ENCODE peak calls at places on chromosomes 13 and 19, in four cellular contexts. One of them, this sample, is unnamed.

GRCh38 chr19:43504426-43505185 is at the start of gene PHLDB3:
- DNase-seq in COR-L47: peak
- DNase-seq in tibial artery: peak
- DNase-seq in EH: no peak
- DNase-seq in this sample: peak

GRCh38 chr13:79459906-79460305 is 21.0 kb upstream of the NDFIP2 start:
- DNase-seq in COR-L47: no peak
- DNase-seq in tibial artery: no peak
- DNase-seq in EH: no peak
- DNase-seq in this sample: no peak

GRCh38 chr19:3097442-3097871 is 3.3 kb downstream of the GNA11 start:
- DNase-seq in COR-L47: no peak
- DNase-seq in EH: no peak
- DNase-seq in tibial artery: no peak
- DNase-seq in this sample: no peak

GRCh38 chr13:78201411-78201810 is 282.8 kb upstream of the EDNRB start:
- DNase-seq in tibial artery: no peak
- DNase-seq in COR-L47: no peak
- DNase-seq in EH: no peak
- DNase-seq in this sample: no peak

GRCh38 chr19:42563352-42564210 is 31.1 kb downstream of the CEACAM8 start:
- DNase-seq in COR-L47: peak
- DNase-seq in tibial artery: no peak
- DNase-seq in EH: peak
- DNase-seq in this sample: no peak

GRCh38 chr13:76717092-76717491 is 169.1 kb downstream of the KCTD12 start:
- DNase-seq in tibial artery: no peak
- DNase-seq in EH: peak
- DNase-seq in COR-L47: no peak
- DNase-seq in this sample: no peak

GRCh38 chr19:17532116-17532515 is 20.7 kb downstream of the PGLS start:
- DNase-seq in COR-L47: no peak
- DNase-seq in tibial artery: no peak
- DNase-seq in EH: no peak
- DNase-seq in this sample: no peak

GRCh38 chr13:48412100-48412556 is 785 bp downstream of the LPAR6 start:
- DNase-seq in COR-L47: no peak
- DNase-seq in EH: peak
- DNase-seq in tibial artery: no peak
- DNase-seq in this sample: no peak

GRCh38 chr19:1214862-1215731 is 9.5 kb downstream of the STK11 start:
- DNase-seq in tibial artery: peak
- DNase-seq in COR-L47: no peak
- DNase-seq in EH: peak
- DNase-seq in this sample: no peak

GRCh38 chr19:19134687-19135158 is 3.6 kb downstream of the TMEM161A start:
- DNase-seq in tibial artery: no peak
- DNase-seq in COR-L47: no peak
- DNase-seq in EH: no peak
- DNase-seq in this sample: no peak

GRCh38 chr19:1611353-1611752 is 6.1 kb upstream of the UQCR11 start:
- DNase-seq in tibial artery: no peak
- DNase-seq in EH: no peak
- DNase-seq in COR-L47: no peak
- DNase-seq in this sample: no peak

GRCh38 chr13:89486721-89487120 is 1815.5 kb downstream of the SLITRK5 start:
- DNase-seq in EH: no peak
- DNase-seq in tibial artery: no peak
- DNase-seq in COR-L47: no peak
- DNase-seq in this sample: no peak

GRCh38 chr13:29483211-29483610 is 112.3 kb downstream of the SLC7A1 start:
- DNase-seq in EH: no peak
- DNase-seq in tibial artery: no peak
- DNase-seq in COR-L47: no peak
- DNase-seq in this sample: no peak

GRCh38 chr13:98941118-98941517 is 36.7 kb downstream of the DOCK9 start:
- DNase-seq in COR-L47: no peak
- DNase-seq in EH: no peak
- DNase-seq in tibial artery: no peak
- DNase-seq in this sample: no peak

GRCh38 chr13:104968876-104969275 is 1566.6 kb downstream of the EFNB2 start:
- DNase-seq in tibial artery: no peak
- DNase-seq in EH: no peak
- DNase-seq in COR-L47: no peak
- DNase-seq in this sample: no peak

GRCh38 chr13:20101467-20102316 is 59.2 kb downstream of the GJA3 start:
- DNase-seq in tibial artery: no peak
- DNase-seq in COR-L47: no peak
- DNase-seq in EH: no peak
- DNase-seq in this sample: no peak

GRCh38 chr19:13189600-13189999 is 39.4 kb downstream of the IER2 start:
- DNase-seq in EH: peak
- DNase-seq in tibial artery: no peak
- DNase-seq in COR-L47: no peak
- DNase-seq in this sample: no peak

GRCh38 chr19:46624958-46625661 is at the start of gene PTGIR:
- DNase-seq in EH: peak
- DNase-seq in tibial artery: peak
- DNase-seq in COR-L47: no peak
- DNase-seq in this sample: peak

GRCh38 chr19:4744451-4745170 is 21.0 kb upstream of the DPP9 start:
- DNase-seq in COR-L47: no peak
- DNase-seq in tibial artery: no peak
- DNase-seq in EH: peak
- DNase-seq in this sample: no peak

GRCh38 chr13:111114362-111115050 is 604 bp upstream of the ARHGEF7 start:
- DNase-seq in COR-L47: peak
- DNase-seq in EH: peak
- DNase-seq in tibial artery: peak
- DNase-seq in this sample: no peak

GRCh38 chr13:26965058-26965380 is 204.4 kb upstream of the GPR12 start:
- DNase-seq in COR-L47: no peak
- DNase-seq in tibial artery: no peak
- DNase-seq in EH: no peak
- DNase-seq in this sample: no peak

GRCh38 chr13:42649761-42650289 is 75.9 kb downstream of the TNFSF11 start:
- DNase-seq in COR-L47: peak
- DNase-seq in tibial artery: no peak
- DNase-seq in EH: no peak
- DNase-seq in this sample: no peak

GRCh38 chr13:85653681-85654080 is 145.5 kb downstream of the SLITRK6 start:
- DNase-seq in tibial artery: no peak
- DNase-seq in COR-L47: no peak
- DNase-seq in EH: no peak
- DNase-seq in this sample: no peak

This sample was measured in sciatic nerve.